ENCODE peak calls at places on chromosomes 16 and 17, in nine cellular contexts. E is C1 segment of cervical spinal cord; P is stimulated activated CD4-positive, alpha-beta T cell treated with anti-CD3 and anti-CD28 coated beads, Interleukin-1b, Interleukin-23, amount 100 ng/mL, for 4 hours; X is KG1; Q is activated CD4-positive, alpha-beta T cell treated with anti-CD3 and anti-CD28 coated beads for 24 hours; H is fibroblast of mammary gland; S is activated gamma-delta T cell treated with anti-CD3 and anti-CD28 coated beads, Interleukin-2, amount 50 U/mL, for 16 hours; R is activated CD4-positive, CD25-positive, alpha-beta regulatory T cell; M is kidney tubule cell. Z is an unnamed sample.

GRCh38 chr17:33324741-33325140 is 31.6 kb upstream of the ASIC2 start:
- DNase-seq in Q (no peak), S (no peak), X (no peak), E (peak; percentile 4), M (no peak), R (no peak), P (no peak), H (no peak), Z (no peak)

GRCh38 chr16:4426021-4426684 is 485 bp downstream of the DNAJA3 start:
- DNase-seq in Q (no peak), H (no peak), S (no peak), R (no peak), X (no peak), P (peak; percentile 34), M (no peak), E (no peak), Z (no peak)

GRCh38 chr17:61481421-61481820 is 29.2 kb downstream of the TBX4 start:
- DNase-seq in E (no peak), H (no peak), P (no peak), M (no peak), X (no peak), R (no peak), Q (no peak), S (no peak), Z (no peak)

GRCh38 chr17:35684046-35684802 is 47.2 kb upstream of the RASL10B start:
- DNase-seq in M (peak; percentile 59), Q (no peak), P (no peak), R (no peak), S (no peak), H (peak; percentile 64), E (no peak), X (no peak), Z (no peak)

GRCh38 chr17:50596191-50597037 is 35.9 kb downstream of the CACNA1G start:
- DNase-seq in Q (no peak), R (no peak), H (no peak), M (no peak), S (no peak), X (no peak), E (no peak), P (no peak), Z (no peak)

GRCh38 chr16:72013389-72013788 is 4.8 kb downstream of the DHODH start:
- DNase-seq in M (peak; percentile 81), H (peak; percentile 51), R (no peak), E (no peak), S (no peak), P (no peak), X (no peak), Q (no peak), Z (no peak)

GRCh38 chr17:57319806-57320205 is 63.5 kb downstream of the MSI2 start:
- DNase-seq in Q (no peak), S (no peak), E (no peak), M (no peak), R (no peak), X (no peak), P (no peak), H (no peak), Z (no peak)

GRCh38 chr17:76132574-76133338 is 8.3 kb downstream of the FOXJ1 start:
- DNase-seq in H (no peak), Q (no peak), M (peak; percentile 65), S (no peak), X (no peak), E (no peak), R (no peak), P (no peak), Z (peak; percentile 91)

GRCh38 chr17:57604771-57605733 is 140.0 kb downstream of the CCDC182 start:
- DNase-seq in R (peak; percentile 11), S (peak; percentile 20), H (no peak), M (peak; percentile 48), E (peak; percentile 50), P (no peak), X (no peak), Q (no peak), Z (no peak)

GRCh38 chr17:77471984-77472836 is 331.4 kb downstream of the SEC14L1 start:
- DNase-seq in M (peak; percentile 41), R (no peak), Q (no peak), H (peak; percentile 71), S (no peak), P (no peak), X (no peak), E (peak; percentile 60), Z (peak; percentile 84)

GRCh38 chr16:30064746-30065111 is 831 bp upstream of the ALDOA start:
- DNase-seq in S (no peak), E (no peak), X (no peak), R (no peak), M (no peak), P (no peak), Q (no peak), H (no peak), Z (no peak)

GRCh38 chr16:67910162-67910561 is 17.1 kb downstream of the PSKH1 start:
- DNase-seq in M (no peak), Q (no peak), H (peak; percentile 74), X (no peak), S (no peak), P (no peak), E (peak; percentile 68), R (no peak), Z (no peak)

GRCh38 chr16:4709481-4709880 is 16.1 kb downstream of the NUDT16L1 start:
- DNase-seq in E (no peak), R (no peak), Q (no peak), S (no peak), X (no peak), P (no peak), M (no peak), H (peak; percentile 58), Z (no peak)

GRCh38 chr16:49980166-49980565 is 44.9 kb upstream of the CNEP1R1 start:
- DNase-seq in S (no peak), M (peak; percentile 16), X (no peak), E (no peak), H (no peak), P (no peak), Q (no peak), R (no peak), Z (no peak)

GRCh38 chr16:81723098-81723723 is 55.9 kb upstream of the PLCG2 start:
- DNase-seq in H (peak; percentile 80), E (peak; percentile 4), Q (no peak), X (peak; percentile 51), M (peak; percentile 83), R (no peak), P (no peak), S (peak; percentile 24), Z (no peak)

GRCh38 chr16:21684199-21684598 is 20.4 kb downstream of the OTOA start:
- DNase-seq in Q (peak; percentile 45), M (peak; percentile 10), P (peak; percentile 22), S (no peak), X (no peak), E (no peak), H (peak; percentile 4), R (no peak), Z (no peak)

GRCh38 chr16:7997966-7998365 is 592.3 kb downstream of the TMEM114 start:
- DNase-seq in S (no peak), M (no peak), Q (no peak), R (no peak), X (no peak), H (no peak), P (no peak), E (no peak), Z (no peak)

GRCh38 chr16:55703003-55704001 is 47.5 kb downstream of the SLC6A2 start:
- DNase-seq in X (peak; percentile 6), H (peak; percentile 67), E (peak; percentile 16), M (peak; percentile 54), P (no peak), Q (no peak), R (no peak), S (no peak), Z (no peak)

GRCh38 chr16:14062261-14062660 is 8.9 kb upstream of the MRTFB start:
- DNase-seq in R (no peak), H (no peak), P (no peak), S (no peak), X (no peak), E (no peak), Q (no peak), M (no peak), Z (no peak)

GRCh38 chr16:83935858-83936255 is 17.2 kb upstream of the OSGIN1 start:
- DNase-seq in H (no peak), P (no peak), X (no peak), M (no peak), E (no peak), R (no peak), Q (no peak), S (no peak), Z (no peak)

GRCh38 chr17:8862213-8863056 is 5.0 kb downstream of the PIK3R6 start:
- DNase-seq in H (no peak), S (no peak), M (no peak), Q (no peak), P (no peak), E (no peak), R (no peak), X (no peak), Z (no peak)

GRCh38 chr16:53098526-53099317 is 43.9 kb downstream of the CHD9 start:
- DNase-seq in E (peak; percentile 65), Q (no peak), S (peak; percentile 35), R (peak; percentile 5), X (peak; percentile 66), P (no peak), M (peak; percentile 95), H (peak; percentile 98), Z (peak; percentile 86)

GRCh38 chr17:58932956-58933355 is 173.7 kb downstream of the TRIM37 start:
- DNase-seq in X (no peak), H (no peak), M (no peak), E (no peak), R (no peak), S (no peak), Q (no peak), P (no peak), Z (no peak)

GRCh38 chr16:89472711-89473075 is 17.7 kb downstream of the ANKRD11 start:
- DNase-seq in R (no peak), P (no peak), E (no peak), Q (no peak), M (no peak), X (no peak), H (no peak), S (no peak), Z (no peak)

GRCh38 chr16:81296631-81297030 is 18.1 kb upstream of the GAN start:
- DNase-seq in R (no peak), M (no peak), S (no peak), H (no peak), P (no peak), Q (no peak), X (no peak), E (no peak), Z (no peak)

GRCh38 chr16:72033437-72033836 is 20.9 kb upstream of the HP start:
- DNase-seq in H (no peak), E (no peak), Q (no peak), S (no peak), P (no peak), X (no peak), R (no peak), M (no peak), Z (no peak)

GRCh38 chr16:68069511-68070248 is 15.5 kb upstream of the NFATC3 start:
- DNase-seq in M (no peak), E (no peak), X (no peak), S (no peak), R (no peak), Q (no peak), P (no peak), H (no peak), Z (no peak)

GRCh38 chr17:50205111-50205821 is 3.8 kb upstream of the COL1A1 start:
- DNase-seq in Q (no peak), R (no peak), E (no peak), P (no peak), M (no peak), X (no peak), H (peak; percentile 73), S (no peak), Z (peak; percentile 23)

GRCh38 chr16:5633845-5634440 is 536.3 kb upstream of the EEF2KMT start:
- DNase-seq in M (peak; percentile 39), Q (no peak), P (no peak), X (no peak), H (peak; percentile 25), S (no peak), E (no peak), R (no peak), Z (no peak)

GRCh38 chr16:49587051-49587450 is 213.4 kb downstream of the C16orf78 start:
- DNase-seq in X (no peak), H (no peak), R (no peak), M (no peak), S (no peak), Q (no peak), E (no peak), P (no peak), Z (peak; percentile 6)

GRCh38 chr17:7001562-7001961 is 5.7 kb downstream of the ALOX12 start:
- DNase-seq in H (peak; percentile 36), M (peak; percentile 24), P (no peak), S (no peak), R (peak; percentile 10), X (no peak), Q (no peak), E (no peak), Z (no peak)

Z was measured in RWPE2.